ENCODE peak calls at places on chromosomes 13 and 19, in eight cellular contexts. One of them, this sample, is unnamed. For H3K9me3, the result is how much of the 10 kb centered on the place peaks cover.

GRCh38 chr19:37519890-37520289 is 13.2 kb downstream of the ZNF793 start:
- DNase-seq in vagina: no peak
- DNase-seq in A549: no peak
- DNase-seq in IMR-90: peak
- DNase-seq in prostate gland: no peak
- DNase-seq in uterus: no peak
- DNase-seq in transverse colon: no peak
- DNase-seq in spleen: no peak
- DNase-seq in this sample: no peak

GRCh38 chr13:34161829-34162544 is 344.0 kb downstream of the RFC3 start:
- DNase-seq in A549: peak
- DNase-seq in spleen: no peak
- DNase-seq in prostate gland: no peak
- DNase-seq in IMR-90: peak
- DNase-seq in vagina: no peak
- DNase-seq in uterus: no peak
- DNase-seq in transverse colon: no peak
- DNase-seq in this sample: no peak

GRCh38 chr13:98254541-98254940 is 77.5 kb upstream of the RNF113B start:
- DNase-seq in spleen: no peak
- DNase-seq in uterus: no peak
- DNase-seq in vagina: no peak
- DNase-seq in A549: no peak
- DNase-seq in IMR-90: peak
- DNase-seq in transverse colon: no peak
- DNase-seq in prostate gland: no peak
- DNase-seq in this sample: no peak

GRCh38 chr19:46616631-46617322 is 8.1 kb downstream of the PTGIR start:
- DNase-seq in spleen: peak
- DNase-seq in A549: peak
- DNase-seq in prostate gland: peak
- DNase-seq in transverse colon: peak
- DNase-seq in vagina: no peak
- DNase-seq in uterus: no peak
- DNase-seq in IMR-90: peak
- DNase-seq in this sample: no peak

GRCh38 chr19:51407631-51408131 is 9.8 kb downstream of the SIGLEC10 start:
- DNase-seq in prostate gland: no peak
- DNase-seq in uterus: no peak
- DNase-seq in IMR-90: peak
- DNase-seq in transverse colon: peak
- DNase-seq in vagina: no peak
- DNase-seq in spleen: peak
- DNase-seq in A549: peak
- DNase-seq in this sample: no peak

GRCh38 chr19:13060233-13060963 is 42.3 kb downstream of the LYL1 start:
- DNase-seq in transverse colon: peak
- DNase-seq in uterus: peak
- DNase-seq in IMR-90: no peak
- DNase-seq in spleen: no peak
- DNase-seq in A549: no peak
- DNase-seq in vagina: no peak
- DNase-seq in prostate gland: no peak
- DNase-seq in this sample: no peak

GRCh38 chr13:111503905-111504695 is 183.7 kb downstream of the TEX29 start:
- DNase-seq in uterus: no peak
- DNase-seq in transverse colon: no peak
- DNase-seq in prostate gland: no peak
- DNase-seq in vagina: no peak
- DNase-seq in IMR-90: no peak
- DNase-seq in A549: no peak
- DNase-seq in spleen: no peak
- DNase-seq in this sample: no peak

GRCh38 chr13:56351041-56351440 is 789.7 kb upstream of the PRR20A start:
- DNase-seq in A549: no peak
- DNase-seq in transverse colon: no peak
- DNase-seq in IMR-90: no peak
- DNase-seq in prostate gland: no peak
- DNase-seq in vagina: no peak
- DNase-seq in uterus: no peak
- DNase-seq in spleen: no peak
- DNase-seq in this sample: no peak

GRCh38 chr13:101512650-101513049 is 60.2 kb downstream of the ITGBL1 start:
- DNase-seq in spleen: no peak
- DNase-seq in vagina: no peak
- DNase-seq in A549: no peak
- DNase-seq in prostate gland: no peak
- DNase-seq in uterus: no peak
- DNase-seq in transverse colon: no peak
- DNase-seq in IMR-90: no peak
- DNase-seq in this sample: no peak

GRCh38 chr19:917323-918151 is at the start of gene KISS1R:
- DNase-seq in spleen: peak
- DNase-seq in transverse colon: no peak
- DNase-seq in uterus: no peak
- DNase-seq in IMR-90: peak
- DNase-seq in prostate gland: no peak
- DNase-seq in vagina: no peak
- DNase-seq in A549: peak
- DNase-seq in this sample: no peak

GRCh38 chr19:33299061-33299665 is 3.2 kb downstream of the CEBPA start:
- DNase-seq in uterus: no peak
- DNase-seq in transverse colon: peak
- DNase-seq in spleen: no peak
- DNase-seq in IMR-90: no peak
- DNase-seq in prostate gland: no peak
- DNase-seq in A549: no peak
- DNase-seq in vagina: no peak
- DNase-seq in this sample: no peak

GRCh38 chr13:110519506-110519905 is 42.0 kb downstream of the RAB20 start:
- DNase-seq in spleen: no peak
- DNase-seq in prostate gland: no peak
- DNase-seq in A549: no peak
- DNase-seq in transverse colon: no peak
- DNase-seq in uterus: no peak
- DNase-seq in IMR-90: no peak
- DNase-seq in vagina: no peak
- DNase-seq in this sample: no peak

GRCh38 chr19:1218751-1219567 is 13.4 kb downstream of the STK11 start:
- DNase-seq in transverse colon: no peak
- DNase-seq in IMR-90: no peak
- DNase-seq in A549: no peak
- DNase-seq in prostate gland: no peak
- DNase-seq in uterus: no peak
- DNase-seq in vagina: no peak
- DNase-seq in spleen: no peak
- DNase-seq in this sample: no peak

GRCh38 chr19:6357995-6358394 is 3.3 kb upstream of the CLPP start:
- DNase-seq in A549: no peak
- DNase-seq in vagina: no peak
- DNase-seq in spleen: no peak
- DNase-seq in prostate gland: peak
- DNase-seq in uterus: no peak
- DNase-seq in transverse colon: no peak
- DNase-seq in IMR-90: no peak
- DNase-seq in this sample: no peak

GRCh38 chr19:887072-887471 is 5.9 kb downstream of the MED16 start:
- DNase-seq in transverse colon: no peak
- DNase-seq in spleen: no peak
- DNase-seq in A549: no peak
- DNase-seq in IMR-90: peak
- DNase-seq in uterus: no peak
- DNase-seq in prostate gland: no peak
- DNase-seq in vagina: no peak
- DNase-seq in this sample: no peak

GRCh38 chr19:49506575-49507105 is 5.8 kb upstream of the FCGRT start:
- DNase-seq in spleen: peak
- DNase-seq in IMR-90: no peak
- DNase-seq in transverse colon: peak
- DNase-seq in vagina: no peak
- DNase-seq in A549: peak
- DNase-seq in uterus: no peak
- DNase-seq in prostate gland: no peak
- DNase-seq in this sample: no peak

GRCh38 chr13:35965226-35965927 is 165.8 kb downstream of the DCLK1 start:
- DNase-seq in vagina: no peak
- DNase-seq in A549: no peak
- DNase-seq in IMR-90: no peak
- DNase-seq in prostate gland: no peak
- DNase-seq in transverse colon: no peak
- DNase-seq in uterus: no peak
- DNase-seq in spleen: no peak
- DNase-seq in this sample: no peak

GRCh38 chr13:112699318-112699918 is 9.6 kb downstream of the ATP11A start:
- DNase-seq in transverse colon: no peak
- DNase-seq in vagina: no peak
- DNase-seq in uterus: no peak
- DNase-seq in spleen: peak
- DNase-seq in IMR-90: no peak
- DNase-seq in prostate gland: no peak
- DNase-seq in A549: no peak
- DNase-seq in this sample: no peak

GRCh38 chr19:3368848-3369336 is 2.5 kb downstream of the NFIC start:
- DNase-seq in prostate gland: no peak
- DNase-seq in uterus: no peak
- DNase-seq in transverse colon: no peak
- DNase-seq in spleen: no peak
- DNase-seq in IMR-90: peak
- DNase-seq in A549: no peak
- DNase-seq in vagina: no peak
- DNase-seq in this sample: no peak

GRCh38 chr19:38684862-38685665 is 37.6 kb downstream of the ACTN4 start:
- DNase-seq in uterus: no peak
- DNase-seq in IMR-90: no peak
- DNase-seq in transverse colon: no peak
- DNase-seq in A549: no peak
- DNase-seq in spleen: no peak
- DNase-seq in vagina: no peak
- DNase-seq in prostate gland: no peak
- DNase-seq in this sample: no peak
- H3K4me3 ChIP-seq in uterus: no peak
- H3K4me3 ChIP-seq in IMR-90: no peak
- H3K4me3 ChIP-seq in transverse colon: no peak
- H3K4me3 ChIP-seq in A549: peak
- H3K4me3 ChIP-seq in spleen: no peak
- H3K4me3 ChIP-seq in vagina: no peak
- H3K4me3 ChIP-seq in prostate gland: no peak
- H3K4me3 ChIP-seq in this sample: no peak

GRCh38 chr13:41005709-41006108 is 13.4 kb downstream of the ELF1 start:
- DNase-seq in A549: no peak
- DNase-seq in prostate gland: no peak
- DNase-seq in IMR-90: no peak
- DNase-seq in transverse colon: no peak
- DNase-seq in uterus: no peak
- DNase-seq in vagina: no peak
- DNase-seq in spleen: no peak
- DNase-seq in this sample: no peak

GRCh38 chr13:41007359-41008118 is 11.6 kb downstream of the ELF1 start:
- DNase-seq in IMR-90: peak
- DNase-seq in vagina: no peak
- DNase-seq in uterus: no peak
- DNase-seq in spleen: no peak
- DNase-seq in prostate gland: no peak
- DNase-seq in A549: no peak
- DNase-seq in transverse colon: no peak
- DNase-seq in this sample: no peak

GRCh38 chr13:41006296-41006695 is 12.8 kb downstream of the ELF1 start:
- DNase-seq in transverse colon: no peak
- DNase-seq in IMR-90: no peak
- DNase-seq in uterus: no peak
- DNase-seq in spleen: no peak
- DNase-seq in prostate gland: no peak
- DNase-seq in A549: no peak
- DNase-seq in vagina: no peak
- DNase-seq in this sample: no peak

GRCh38 chr13:41006951-41007350 is 12.2 kb downstream of the ELF1 start:
- DNase-seq in vagina: no peak
- DNase-seq in prostate gland: no peak
- DNase-seq in transverse colon: no peak
- DNase-seq in uterus: no peak
- DNase-seq in A549: no peak
- DNase-seq in spleen: no peak
- DNase-seq in IMR-90: no peak
- DNase-seq in this sample: no peak

GRCh38 chr13:41004875-41005693 is 14.0 kb downstream of the ELF1 start:
- DNase-seq in A549: no peak
- DNase-seq in vagina: no peak
- DNase-seq in uterus: no peak
- DNase-seq in spleen: no peak
- DNase-seq in transverse colon: no peak
- DNase-seq in prostate gland: no peak
- DNase-seq in IMR-90: no peak
- DNase-seq in this sample: no peak
- TF ChIP-seq POLR2A in A549: no peak
- TF ChIP-seq POLR2A in vagina: no peak
- TF ChIP-seq POLR2A in uterus: no peak
- TF ChIP-seq POLR2A in spleen: no peak
- TF ChIP-seq POLR2A in transverse colon: peak
- TF ChIP-seq POLR2A in prostate gland: no peak
- TF ChIP-seq POLR2A in IMR-90: no peak
- TF ChIP-seq POLR2A in this sample: no peak

GRCh38 chr19:14719162-14719561 is 29.3 kb downstream of the ZNF333 start:
- DNase-seq in uterus: no peak
- DNase-seq in IMR-90: no peak
- DNase-seq in spleen: no peak
- DNase-seq in transverse colon: no peak
- DNase-seq in A549: no peak
- DNase-seq in prostate gland: no peak
- DNase-seq in vagina: no peak
- DNase-seq in this sample: no peak
- H3K9me3 ChIP-seq in uterus: half or more
- H3K9me3 ChIP-seq in IMR-90: half or more
- H3K9me3 ChIP-seq in spleen: half or more
- H3K9me3 ChIP-seq in transverse colon: half or more
- H3K9me3 ChIP-seq in A549: half or more
- H3K9me3 ChIP-seq in prostate gland: under half
- H3K9me3 ChIP-seq in vagina: half or more
- H3K9me3 ChIP-seq in this sample: under half

GRCh38 chr19:58020129-58020528 is 13.7 kb upstream of the ZSCAN1 start:
- DNase-seq in prostate gland: no peak
- DNase-seq in spleen: no peak
- DNase-seq in vagina: no peak
- DNase-seq in A549: no peak
- DNase-seq in transverse colon: no peak
- DNase-seq in IMR-90: no peak
- DNase-seq in uterus: no peak
- DNase-seq in this sample: no peak

GRCh38 chr19:58022283-58022660 is 11.6 kb upstream of the ZSCAN1 start:
- DNase-seq in A549: no peak
- DNase-seq in transverse colon: no peak
- DNase-seq in vagina: no peak
- DNase-seq in spleen: peak
- DNase-seq in prostate gland: no peak
- DNase-seq in IMR-90: no peak
- DNase-seq in uterus: no peak
- DNase-seq in this sample: no peak

GRCh38 chr19:58021541-58022282 is 12.1 kb upstream of the ZSCAN1 start:
- DNase-seq in prostate gland: peak
- DNase-seq in A549: peak
- DNase-seq in vagina: no peak
- DNase-seq in IMR-90: peak
- DNase-seq in spleen: peak
- DNase-seq in uterus: peak
- DNase-seq in transverse colon: peak
- DNase-seq in this sample: peak

GRCh38 chr19:58024661-58025060 is 9.2 kb upstream of the ZSCAN1 start:
- DNase-seq in A549: no peak
- DNase-seq in uterus: no peak
- DNase-seq in transverse colon: no peak
- DNase-seq in spleen: no peak
- DNase-seq in prostate gland: no peak
- DNase-seq in vagina: no peak
- DNase-seq in IMR-90: no peak
- DNase-seq in this sample: no peak

GRCh38 chr19:58020985-58021384 is 12.8 kb upstream of the ZSCAN1 start:
- DNase-seq in A549: no peak
- DNase-seq in uterus: no peak
- DNase-seq in vagina: no peak
- DNase-seq in IMR-90: no peak
- DNase-seq in transverse colon: no peak
- DNase-seq in spleen: peak
- DNase-seq in prostate gland: no peak
- DNase-seq in this sample: no peak
- H3K4me3 ChIP-seq in A549: no peak
- H3K4me3 ChIP-seq in uterus: no peak
- H3K4me3 ChIP-seq in vagina: no peak
- H3K4me3 ChIP-seq in IMR-90: no peak
- H3K4me3 ChIP-seq in transverse colon: no peak
- H3K4me3 ChIP-seq in spleen: no peak
- H3K4me3 ChIP-seq in prostate gland: no peak
- H3K4me3 ChIP-seq in this sample: no peak

This sample was measured in tibial nerve.